ENCODE peak calls at places on chromosomes 12 and 14, in eight cellular contexts. A, J, M, H, P, N, F and O are unnamed samples.
A peak's percentile ranks its signal among the peaks of the same experiment; 100 is the strongest.

GRCh38 chr14:56603648-56604047 is 24.1 kb downstream of the TMEM260 start:
- DNase-seq in N (no peak), M (no peak), A (no peak), P (no peak), F (no peak), H (no peak), J (no peak), O (no peak)

GRCh38 chr12:131910302-131911110 is 16.1 kb downstream of the ULK1 start:
- DNase-seq in A (no peak), H (no peak), F (no peak), P (no peak), M (peak; percentile 81), N (no peak), J (peak; percentile 54), O (no peak)

GRCh38 chr12:130880411-130880885 is 8.6 kb downstream of the RAN start:
- DNase-seq in M (no peak), H (no peak), F (no peak), P (no peak), N (no peak), A (no peak), J (no peak), O (no peak)

GRCh38 chr12:125122668-125123067 is 57.4 kb downstream of the AACS start:
- DNase-seq in F (no peak), M (no peak), A (no peak), J (no peak), N (no peak), P (no peak), H (no peak), O (no peak)

GRCh38 chr12:113244015-113244983 is 23.0 kb downstream of the TPCN1 start:
- DNase-seq in F (peak; percentile 41), M (no peak), P (peak; percentile 76), N (peak; percentile 71), J (peak; percentile 91), H (peak; percentile 94), A (peak; percentile 84), O (no peak)

GRCh38 chr12:18700254-18700653 is 37.6 kb downstream of the PLCZ1 start:
- DNase-seq in H (no peak), M (peak; percentile 11), F (no peak), A (no peak), N (no peak), J (no peak), P (peak; percentile 34), O (no peak)

GRCh38 chr14:31937730-31938346 is 139.3 kb upstream of the ARHGAP5 start:
- DNase-seq in F (no peak), H (no peak), M (peak; percentile 91), J (peak; percentile 40), N (peak; percentile 26), A (no peak), P (peak; percentile 77), O (peak; percentile 16)

GRCh38 chr12:14843425-14843887 is at the start of gene ART4:
- DNase-seq in J (no peak), N (peak; percentile 55), F (no peak), H (no peak), P (peak; percentile 49), M (no peak), A (no peak), O (no peak)

GRCh38 chr12:109888179-109889020 is 8.1 kb upstream of the GLTP start:
- DNase-seq in P (no peak), H (no peak), F (no peak), M (peak; percentile 71), A (no peak), J (no peak), N (no peak), O (peak; percentile 39)

GRCh38 chr12:8773456-8773855 is 49.0 kb upstream of the A2ML1 start:
- DNase-seq in F (no peak), N (peak; percentile 56), P (peak; percentile 43), A (no peak), J (peak; percentile 8), H (no peak), M (no peak), O (no peak)

GRCh38 chr14:96783306-96784224 is 13.6 kb upstream of the VRK1 start:
- DNase-seq in J (no peak), F (no peak), H (no peak), M (no peak), P (no peak), A (no peak), N (no peak), O (no peak)

GRCh38 chr12:4829793-4830162 is 79.9 kb upstream of the KCNA1 start:
- DNase-seq in A (no peak), H (no peak), J (no peak), N (no peak), M (no peak), P (no peak), F (no peak), O (no peak)

GRCh38 chr14:33191855-33192254 is 253.2 kb downstream of the NPAS3 start:
- DNase-seq in J (no peak), P (no peak), N (no peak), A (no peak), H (no peak), F (no peak), M (no peak), O (no peak)

GRCh38 chr12:54890339-54890738 is 36.0 kb downstream of the MUCL1 start:
- DNase-seq in P (no peak), M (no peak), A (no peak), J (no peak), H (no peak), N (no peak), F (no peak), O (no peak)

GRCh38 chr12:104619305-104619704 is 162.6 kb downstream of the CHST11 start:
- DNase-seq in A (no peak), M (no peak), F (no peak), N (no peak), H (no peak), J (no peak), P (no peak), O (no peak)

GRCh38 chr14:98270201-98270600 is 1001.8 kb downstream of the BCL11B start:
- DNase-seq in J (no peak), H (no peak), N (no peak), A (no peak), M (no peak), F (no peak), P (no peak), O (no peak)

GRCh38 chr14:64983439-64984310 is 3.0 kb upstream of the FNTB start:
- DNase-seq in F (peak; percentile 33), J (no peak), M (peak; percentile 16), P (no peak), N (no peak), H (no peak), A (no peak), O (peak; percentile 25)

GRCh38 chr12:81259360-81259759 is 181.5 kb downstream of the ACSS3 start:
- DNase-seq in N (no peak), H (no peak), F (no peak), A (no peak), J (no peak), M (no peak), P (no peak), O (no peak)

GRCh38 chr12:6562881-6563280 is 5.2 kb downstream of the NOP2 start:
- DNase-seq in P (no peak), M (no peak), J (no peak), N (no peak), A (no peak), H (no peak), F (no peak), O (no peak)

GRCh38 chr12:49092086-49092815 is 2.4 kb downstream of the DHH start:
- DNase-seq in A (no peak), P (peak; percentile 54), J (peak; percentile 75), F (no peak), M (peak; percentile 32), H (no peak), N (peak; percentile 37), O (no peak)

GRCh38 chr14:59190372-59190771 is 1.9 kb downstream of the DAAM1 start:
- DNase-seq in F (peak; percentile 24), M (no peak), A (no peak), H (no peak), N (no peak), J (peak; percentile 12), P (peak; percentile 33), O (no peak)

GRCh38 chr14:85319998-85320397 is 209.9 kb upstream of the FLRT2 start:
- DNase-seq in J (no peak), P (no peak), A (no peak), M (peak; percentile 25), H (no peak), F (no peak), N (no peak), O (no peak)

GRCh38 chr12:116599285-116600122 is 40.3 kb downstream of the MAP1LC3B2 start:
- DNase-seq in H (peak; percentile 90), A (peak; percentile 89), N (peak; percentile 86), J (peak; percentile 83), P (peak; percentile 83), M (no peak), F (no peak), O (peak; percentile 26)

GRCh38 chr12:2629051-2629450 is 165.7 kb upstream of the FKBP4 start:
- DNase-seq in P (no peak), H (no peak), F (no peak), J (no peak), M (no peak), N (no peak), A (no peak), O (no peak)

GRCh38 chr12:87813476-87814234 is 215.5 kb downstream of the C12orf50 start:
- DNase-seq in H (no peak), A (no peak), J (no peak), N (no peak), P (no peak), M (peak; percentile 83), F (no peak), O (no peak)

GRCh38 chr12:126676426-126676825 is 1590.5 kb upstream of the TMEM132C start:
- DNase-seq in P (no peak), H (no peak), A (no peak), F (no peak), J (no peak), N (no peak), M (no peak), O (no peak)

GRCh38 chr12:53192531-53193021 is 11.9 kb upstream of the CSAD start:
- DNase-seq in M (no peak), J (no peak), A (no peak), N (no peak), F (no peak), H (no peak), P (no peak), O (no peak)